ENCODE peak calls at places on chromosomes 12 and 14, in seven cellular contexts. C is psoas muscle, I is cardiac fibroblast, N is Calu3, W is tibial artery, X is glutamatergic neuron, K is GM12865. D is an unnamed sample.
A peak's percentile ranks its signal among the peaks of the same experiment; 100 is the strongest.

GRCh38 chr14:94598816-94599655 is 13.2 kb upstream of the SERPINA3 start:
- DNase-seq in C (peak; percentile 81), I (peak; percentile 97), N (peak; percentile 91), W (peak; percentile 83), X (no peak), K (no peak), D (no peak)

GRCh38 chr14:71403673-71404072 is 496.4 kb downstream of the PCNX1 start:
- DNase-seq in C (no peak), I (peak; percentile 53), N (peak; percentile 29), W (no peak), X (no peak), K (peak; percentile 82), D (no peak)

GRCh38 chr12:122959566-122960192 is 6.6 kb downstream of the ABCB9 start:
- DNase-seq in C (no peak), I (no peak), N (no peak), W (no peak), X (no peak), K (no peak), D (no peak)

GRCh38 chr12:66453111-66453510 is 150.8 kb downstream of the HELB start:
- DNase-seq in C (no peak), I (no peak), N (no peak), W (no peak), X (no peak), K (no peak), D (no peak)

GRCh38 chr12:28172434-28173030 is 17.7 kb upstream of the CCDC91 start:
- DNase-seq in C (no peak), I (peak; percentile 82), N (peak; percentile 43), W (no peak), X (peak; percentile 27), K (peak; percentile 25), D (no peak)

GRCh38 chr12:32135967-32136366 is 29.3 kb downstream of the BICD1 start:
- DNase-seq in C (no peak), I (no peak), N (no peak), W (no peak), X (no peak), K (no peak), D (no peak)

GRCh38 chr12:110917467-110917866 is 2.9 kb downstream of the MYL2 start:
- DNase-seq in C (no peak), I (peak; percentile 85), N (peak; percentile 23), W (no peak), X (no peak), K (no peak), D (no peak)

GRCh38 chr12:5402009-5402408 is 29.9 kb upstream of the NTF3 start:
- DNase-seq in C (no peak), I (no peak), N (no peak), W (no peak), X (no peak), K (no peak), D (no peak)

GRCh38 chr12:90611048-90611447 is 343.9 kb downstream of the CCER1 start:
- DNase-seq in C (no peak), I (no peak), N (no peak), W (no peak), X (no peak), K (no peak), D (no peak)

GRCh38 chr12:128382946-128383739 is 116.2 kb downstream of the TMEM132C start:
- DNase-seq in C (no peak), I (no peak), N (no peak), W (no peak), X (no peak), K (no peak), D (no peak)

GRCh38 chr12:67434653-67435375 is 165.7 kb downstream of the CAND1 start:
- DNase-seq in C (no peak), I (peak; percentile 83), N (no peak), W (no peak), X (no peak), K (no peak), D (no peak)

GRCh38 chr12:92136883-92137582 is 8.6 kb downstream of the BTG1 start:
- DNase-seq in C (no peak), I (peak; percentile 81), N (peak; percentile 32), W (no peak), X (no peak), K (peak; percentile 51), D (no peak)

GRCh38 chr14:91185721-91186120 is 58.8 kb downstream of the GPR68 start:
- DNase-seq in C (no peak), I (no peak), N (no peak), W (no peak), X (no peak), K (no peak), D (no peak)

GRCh38 chr14:104752338-104752734 is 611 bp upstream of the SIVA1 start:
- DNase-seq in C (no peak), I (no peak), N (no peak), W (no peak), X (no peak), K (no peak), D (no peak)

GRCh38 chr12:49806877-49807276 is 21.3 kb downstream of the NCKAP5L start:
- DNase-seq in C (no peak), I (no peak), N (no peak), W (no peak), X (no peak), K (no peak), D (no peak)

GRCh38 chr12:9378430-9378835 is 170.2 kb upstream of the PZP start:
- DNase-seq in C (no peak), I (no peak), N (peak; percentile 10), W (no peak), X (no peak), K (no peak), D (no peak)

GRCh38 chr12:24840046-24840800 is 108.7 kb downstream of the BCAT1 start:
- DNase-seq in C (no peak), I (no peak), N (no peak), W (no peak), X (no peak), K (peak; percentile 11), D (no peak)

GRCh38 chr14:20820063-20820904 is 17.6 kb upstream of the RNASE1 start:
- DNase-seq in C (no peak), I (no peak), N (no peak), W (no peak), X (no peak), K (no peak), D (no peak)

GRCh38 chr14:45658226-45658916 is 405.4 kb upstream of the MIS18BP1 start:
- DNase-seq in C (no peak), I (no peak), N (no peak), W (no peak), X (no peak), K (no peak), D (no peak)

GRCh38 chr14:74965770-74966153 is 10.4 kb upstream of the PGF start:
- DNase-seq in C (no peak), I (peak; percentile 30), N (no peak), W (no peak), X (no peak), K (no peak), D (no peak)

DNA sequence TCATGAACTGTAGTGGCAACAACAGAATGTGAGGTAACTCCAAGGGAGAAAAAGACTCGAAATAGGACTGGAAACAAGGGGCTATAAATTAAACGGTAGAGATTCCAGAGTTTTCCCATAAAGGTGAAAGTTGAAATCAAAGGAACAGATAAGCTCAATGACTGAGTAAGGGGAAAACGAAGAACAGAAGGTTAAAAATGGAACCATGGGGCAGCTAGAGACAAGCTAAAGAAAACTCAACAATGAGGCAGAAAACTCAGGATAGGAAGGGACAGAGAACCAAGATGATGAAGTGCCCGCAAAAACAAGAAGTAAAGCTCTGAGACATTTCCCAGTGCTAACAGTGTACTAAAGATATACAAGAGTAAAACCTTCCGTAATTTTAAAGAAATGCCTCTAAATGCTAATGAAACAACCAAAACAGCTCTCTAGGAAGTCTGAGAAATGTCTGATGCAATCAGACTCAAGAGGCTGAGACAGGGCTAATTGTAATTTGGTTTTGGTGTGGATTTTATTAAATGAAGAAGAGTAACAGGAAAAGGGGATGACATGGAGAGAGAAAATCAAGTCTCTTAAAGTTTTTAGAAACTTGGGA is 69.9 kb downstream of the PPP2R5E start:
- DNase-seq in C (no peak), I (no peak), N (no peak), W (no peak), X (no peak), K (no peak), D (no peak)
- TF ChIP-seq CTCF in C (no peak), I (no peak), N (no peak), W (no peak), X (no peak), K (no peak), D (no peak)

GRCh38 chr12:85461127-85461526 is 181.1 kb downstream of the ALX1 start:
- DNase-seq in C (no peak), I (no peak), N (no peak), W (no peak), X (no peak), K (no peak), D (no peak)
- TF ChIP-seq CTCF in C (no peak), I (no peak), N (no peak), W (no peak), X (no peak), K (no peak), D (no peak)

DNA sequence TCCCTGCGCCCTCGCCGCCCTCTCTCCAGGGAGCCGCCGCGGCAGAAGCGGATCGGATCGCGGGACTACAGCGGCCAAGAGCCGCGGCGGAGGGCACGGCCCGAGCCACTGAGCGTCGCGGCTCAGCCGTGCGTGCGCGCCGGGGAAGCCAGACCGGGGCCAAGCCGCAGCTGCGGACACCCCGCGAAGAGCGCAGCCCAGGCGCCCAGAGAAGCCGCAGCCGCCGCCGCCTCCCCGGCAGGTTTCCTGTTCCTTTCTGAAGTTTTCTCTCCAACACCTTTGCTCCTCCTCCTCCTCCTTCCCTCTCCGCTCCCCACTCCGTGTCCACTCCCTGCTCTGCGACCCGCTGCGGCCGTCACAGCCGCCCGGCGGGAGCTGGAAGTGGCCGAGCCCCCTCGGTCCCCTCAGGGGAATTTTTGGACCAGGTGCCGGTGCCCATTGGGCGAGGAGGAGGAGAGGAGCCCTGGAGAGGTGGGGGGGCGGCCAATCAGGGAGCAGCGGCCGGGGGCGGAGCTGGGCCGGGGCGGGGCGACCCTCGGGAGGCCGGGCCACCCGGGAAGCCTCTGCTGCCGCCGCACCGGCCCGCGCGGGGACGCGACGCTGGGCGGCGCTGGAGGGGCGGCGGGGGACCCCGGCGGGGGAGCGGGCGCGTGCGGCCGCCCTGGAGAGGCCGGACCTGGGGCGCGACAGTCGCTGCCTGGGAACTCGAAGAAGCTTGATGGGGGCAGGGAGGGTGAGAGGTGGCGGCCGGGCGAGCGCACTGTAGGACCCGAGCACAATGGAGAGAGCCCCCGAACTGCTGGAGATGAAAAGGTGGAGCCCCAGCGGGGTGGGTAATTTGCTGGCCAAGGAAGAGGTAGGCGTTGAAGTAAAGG is at the start of gene ITPR2:
- DNase-seq in C (peak; percentile 96), I (peak; percentile 94), N (peak; percentile 92), W (peak; percentile 98), X (peak; percentile 98), K (peak; percentile 96), D (peak; percentile 91)
- TF ChIP-seq CTCF in C (peak; percentile 41), I (peak; percentile 1), N (peak; percentile 19), W (peak; percentile 23), X (no peak), K (peak; percentile 51), D (peak; percentile 52)

GRCh38 chr12:130748786-130749185 is 32.7 kb upstream of the RIMBP2 start:
- DNase-seq in C (no peak), I (no peak), N (no peak), W (no peak), X (no peak), K (no peak), D (no peak)

GRCh38 chr12:130754234-130755001 is 38.3 kb upstream of the RIMBP2 start:
- DNase-seq in C (no peak), I (no peak), N (no peak), W (no peak), X (no peak), K (no peak), D (no peak)

GRCh38 chr12:130747867-130748740 is 32.0 kb upstream of the RIMBP2 start:
- DNase-seq in C (peak; percentile 86), I (peak; percentile 81), N (peak; percentile 85), W (peak; percentile 78), X (peak; percentile 92), K (peak; percentile 68), D (peak; percentile 90)

GRCh38 chr12:130752692-130753230 is 36.7 kb upstream of the RIMBP2 start:
- DNase-seq in C (no peak), I (no peak), N (no peak), W (no peak), X (peak; percentile 74), K (no peak), D (no peak)
- TF ChIP-seq CTCF in C (no peak), I (no peak), N (no peak), W (no peak), X (peak; percentile 9), K (no peak), D (peak; percentile 65)

D was measured in type B pancreatic cell.